ENCODE peak calls at places on chromosomes 12 and 14, in seven cellular contexts. W is astrocyte; F is adipocyte; C is CD8-positive, alpha-beta memory T cell; P is IMR-90; B is HCT116; J is BJ. A is an unnamed sample.

GRCh38 chr14:20866963-20867362 is 24.2 kb upstream of the RNASE3 start:
- DNase-seq in W (no peak), F (peak; percentile 2), C (no peak), P (no peak), B (peak; percentile 16), J (no peak), A (no peak)

GRCh38 chr14:104291123-104292000 is 153.0 kb downstream of the KIF26A start:
- DNase-seq in W (no peak), F (no peak), C (no peak), P (no peak), B (no peak), J (no peak), A (peak; percentile 25)

GRCh38 chr12:104710940-104711725 is 247.0 kb downstream of the SLC41A2 start:
- DNase-seq in W (peak; percentile 48), F (peak; percentile 95), C (no peak), P (peak; percentile 76), B (no peak), J (peak; percentile 85), A (no peak)

GRCh38 chr14:102717211-102717610 is 60.0 kb upstream of the TRAF3 start:
- DNase-seq in W (peak; percentile 33), F (no peak), C (no peak), P (no peak), B (no peak), J (no peak), A (no peak)

GRCh38 chr12:13735756-13736155 is 245.6 kb downstream of the GRIN2B start:
- DNase-seq in W (no peak), F (no peak), C (no peak), P (no peak), B (no peak), J (no peak), A (no peak)

GRCh38 chr12:132255642-132256041 is 73.7 kb downstream of the GALNT9 start:
- DNase-seq in W (no peak), F (no peak), C (no peak), P (no peak), B (no peak), J (no peak), A (no peak)

GRCh38 chr12:32134144-32134888 is 27.7 kb downstream of the BICD1 start:
- DNase-seq in W (peak; percentile 94), F (no peak), C (no peak), P (peak; percentile 83), B (no peak), J (no peak), A (no peak)

GRCh38 chr12:6839482-6840201 is 1.1 kb upstream of the GNB3 start:
- DNase-seq in W (no peak), F (no peak), C (no peak), P (no peak), B (no peak), J (no peak), A (no peak)

GRCh38 chr12:99558113-99558512 is 89.4 kb upstream of the GARIN6 start:
- DNase-seq in W (no peak), F (no peak), C (no peak), P (no peak), B (no peak), J (no peak), A (no peak)

GRCh38 chr14:68535404-68536024 is 257.4 kb downstream of the ZFP36L1 start:
- DNase-seq in W (peak; percentile 96), F (peak; percentile 62), C (no peak), P (peak; percentile 95), B (peak; percentile 79), J (peak; percentile 91), A (no peak)

GRCh38 chr12:109905301-109905700 is 5.2 kb downstream of the TCHP start:
- DNase-seq in W (no peak), F (no peak), C (no peak), P (no peak), B (no peak), J (no peak), A (no peak)

DNA sequence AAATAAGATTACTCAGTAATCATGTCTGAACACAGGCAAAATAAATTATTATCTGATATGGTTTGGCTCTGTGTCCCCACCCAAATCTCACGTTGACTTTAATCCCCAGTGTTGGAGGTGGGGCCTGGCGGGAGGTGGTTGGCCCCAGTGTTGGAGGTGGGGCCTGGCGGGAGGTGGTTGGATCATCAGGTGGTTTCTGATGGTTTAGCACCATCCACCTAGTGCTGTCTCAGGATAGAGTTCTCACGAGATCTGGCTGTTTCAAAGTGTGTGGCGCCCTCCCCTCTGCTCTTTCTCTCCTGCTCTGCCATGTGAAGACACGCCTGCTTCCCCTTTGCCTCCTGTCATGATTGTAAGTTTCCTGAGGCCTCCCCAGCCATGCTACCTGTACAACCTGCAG is 18.1 kb downstream of the DHRS2 start:
- DNase-seq in W (no peak), F (no peak), C (no peak), P (no peak), B (no peak), J (no peak), A (no peak)
- H3K27me3 ChIP-seq in W (no peaks in the 10 kb centered on the region), F (peaks cover 38% of the 10 kb centered on the region), C (no peaks in the 10 kb centered on the region), P (peaks cover 3% of the 10 kb centered on the region), B (peaks cover 4% of the 10 kb centered on the region), J (peaks cover 2% of the 10 kb centered on the region), A (no peaks in the 10 kb centered on the region)

GRCh38 chr12:54045868-54046529 is 7.6 kb upstream of the HOXC4 start:
- DNase-seq in W (no peak), F (no peak), C (no peak), P (no peak), B (no peak), J (no peak), A (no peak)
- H3K27me3 ChIP-seq in W (peaks cover 93% of the 10 kb centered on the region), F (no peaks in the 10 kb centered on the region), C (peaks cover 76% of the 10 kb centered on the region), P (peaks cover 71% of the 10 kb centered on the region), B (no peaks in the 10 kb centered on the region), J (peaks cover 24% of the 10 kb centered on the region), A (peaks cover 3% of the 10 kb centered on the region)

DNA sequence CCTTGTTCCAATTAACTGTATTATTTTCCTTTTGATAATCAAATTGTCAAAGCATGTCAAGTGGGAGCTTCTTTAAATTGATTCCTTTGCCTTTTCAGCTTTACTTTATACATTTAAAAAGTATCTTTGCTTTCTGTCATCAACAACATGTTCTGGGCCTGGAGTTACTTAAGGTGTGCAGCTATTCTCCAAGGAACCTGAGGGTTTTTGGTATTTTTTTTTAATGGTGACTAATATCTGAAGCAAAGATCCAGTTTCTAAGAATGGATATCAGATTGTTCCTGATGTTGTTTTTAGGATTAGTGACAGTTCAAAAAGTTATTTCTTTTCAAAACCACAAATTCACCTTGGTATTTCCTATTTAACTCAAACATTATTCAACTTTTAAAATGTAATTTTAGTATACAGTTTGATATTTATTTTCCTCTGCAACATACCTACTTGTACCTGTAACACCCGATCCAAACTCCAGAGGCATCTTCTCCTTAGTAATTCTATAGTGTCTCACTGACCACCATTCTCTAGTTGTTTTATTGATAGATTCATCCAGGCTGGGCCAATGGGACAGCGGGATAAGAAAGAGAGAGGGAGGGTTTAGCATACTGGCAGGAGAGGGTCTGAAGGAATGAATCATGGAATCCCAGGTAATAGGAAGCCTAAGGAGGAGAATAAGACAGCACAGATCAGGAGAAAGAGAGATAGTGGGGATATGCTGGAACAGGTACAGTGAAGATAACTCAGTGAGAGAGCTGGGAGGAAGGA is 3.1 kb downstream of the CBLN3 start:
- DNase-seq in W (no peak), F (no peak), C (no peak), P (no peak), B (no peak), J (no peak), A (no peak)
- H3K27me3 ChIP-seq in W (peaks cover 13% of the 10 kb centered on the region), F (no peaks in the 10 kb centered on the region), C (no peaks in the 10 kb centered on the region), P (peaks cover 10% of the 10 kb centered on the region), B (no peaks in the 10 kb centered on the region), J (no peaks in the 10 kb centered on the region), A (no peaks in the 10 kb centered on the region)

GRCh38 chr12:57549203-57549908 is 488 bp upstream of the KIF5A start:
- DNase-seq in W (no peak), F (no peak), C (no peak), P (no peak), B (no peak), J (no peak), A (no peak)

GRCh38 chr12:57551637-57552305 is 1.9 kb downstream of the KIF5A start:
- DNase-seq in W (no peak), F (no peak), C (no peak), P (no peak), B (no peak), J (no peak), A (no peak)

GRCh38 chr12:57552306-57552651 is 2.4 kb downstream of the KIF5A start:
- DNase-seq in W (no peak), F (no peak), C (no peak), P (no peak), B (no peak), J (no peak), A (no peak)

GRCh38 chr12:57549909-57550627 is at the start of gene KIF5A:
- DNase-seq in W (no peak), F (peak; percentile 58), C (peak; percentile 51), P (no peak), B (no peak), J (no peak), A (peak; percentile 41)

GRCh38 chr12:57550628-57551549 is 1.0 kb downstream of the KIF5A start:
- DNase-seq in W (no peak), F (no peak), C (no peak), P (no peak), B (no peak), J (no peak), A (no peak)
- H3K27me3 ChIP-seq in W (peaks cover 10% of the 10 kb centered on the region), F (peaks cover 50% of the 10 kb centered on the region), C (no peaks in the 10 kb centered on the region), P (peaks cover 46% of the 10 kb centered on the region), B (no peaks in the 10 kb centered on the region), J (peaks cover 6% of the 10 kb centered on the region), A (peaks cover 8% of the 10 kb centered on the region)

GRCh38 chr14:79997509-79998210 is 213.6 kb downstream of the DIO2 start:
- DNase-seq in W (no peak), F (no peak), C (no peak), P (no peak), B (no peak), J (no peak), A (no peak)
- H3K27me3 ChIP-seq in W (no peaks in the 10 kb centered on the region), F (no peaks in the 10 kb centered on the region), C (no peaks in the 10 kb centered on the region), P (no peaks in the 10 kb centered on the region), B (no peaks in the 10 kb centered on the region), J (no peaks in the 10 kb centered on the region), A (no peaks in the 10 kb centered on the region)

DNA sequence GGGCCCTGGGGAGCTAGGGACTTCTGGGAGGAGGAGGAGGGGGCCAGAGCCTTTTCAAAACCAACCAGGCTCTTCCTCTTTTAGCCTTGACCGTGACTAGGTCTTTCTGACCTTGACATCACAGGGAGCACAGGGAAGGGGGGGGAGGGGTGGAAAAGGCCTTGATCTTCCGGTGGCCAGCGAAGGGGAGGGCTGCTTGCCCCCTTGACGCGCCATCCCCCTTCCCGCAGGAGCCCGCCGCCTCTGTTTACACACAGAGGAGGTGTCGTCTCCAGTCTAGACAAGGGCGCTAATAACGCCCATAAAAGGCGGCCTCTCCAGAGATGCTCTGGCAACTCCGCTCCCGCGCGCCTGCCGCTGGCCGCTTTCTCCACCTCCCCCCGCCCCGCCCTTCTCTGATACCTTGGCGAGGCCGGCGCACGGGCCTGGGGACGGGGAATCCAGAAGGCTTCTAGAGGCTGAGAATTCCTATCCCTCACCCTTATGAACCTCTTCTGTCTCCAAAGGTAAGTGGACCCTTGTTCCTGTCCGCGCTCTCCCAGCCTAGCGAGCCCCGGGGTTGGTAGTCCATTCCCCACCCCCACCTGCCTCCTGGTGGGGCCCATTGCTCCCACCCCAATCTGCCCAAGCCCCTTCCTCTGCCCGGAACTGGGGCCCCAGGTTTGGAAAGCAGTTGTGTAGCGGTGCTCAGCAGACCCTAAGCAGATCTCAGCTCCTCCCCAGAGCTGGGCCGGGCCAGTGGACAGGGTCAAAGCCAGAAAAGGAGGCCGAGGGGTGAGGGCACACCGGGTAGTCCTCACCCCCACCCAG is 4.9 kb upstream of the HOXC12 start:
- DNase-seq in W (no peak), F (no peak), C (no peak), P (no peak), B (no peak), J (no peak), A (no peak)
- H3K27me3 ChIP-seq in W (peaks cover 93% of the 10 kb centered on the region), F (peaks cover 99% of the 10 kb centered on the region), C (peaks cover 91% of the 10 kb centered on the region), P (peaks cover 95% of the 10 kb centered on the region), B (no peaks in the 10 kb centered on the region), J (peaks cover 75% of the 10 kb centered on the region), A (peaks cover 93% of the 10 kb centered on the region)

A was measured in adrenal gland.